ENCODE peak calls at places on chromosomes 6 and 20, in four cellular contexts. One of them, this sample, is unnamed.

GRCh38 chr6:159720708-159721107 is 6.6 kb upstream of the WTAP start:
- DNase-seq in H1: no peak
- DNase-seq in IMR-90: no peak
- DNase-seq in H9: no peak
- DNase-seq in this sample: peak

GRCh38 chr20:38791291-38791690 is 14.2 kb upstream of the PPP1R16B start:
- DNase-seq in H1: no peak
- DNase-seq in IMR-90: no peak
- DNase-seq in H9: no peak
- DNase-seq in this sample: no peak

GRCh38 chr6:80872194-80872950 is 765.9 kb downstream of the BCKDHB start:
- DNase-seq in H1: no peak
- DNase-seq in IMR-90: no peak
- DNase-seq in H9: no peak
- DNase-seq in this sample: no peak

GRCh38 chr20:43925786-43926185 is 11.1 kb downstream of the TOX2 start:
- DNase-seq in H1: no peak
- DNase-seq in IMR-90: peak
- DNase-seq in H9: no peak
- DNase-seq in this sample: no peak

GRCh38 chr6:12265795-12266194 is 24.4 kb upstream of the EDN1 start:
- DNase-seq in H1: no peak
- DNase-seq in IMR-90: peak
- DNase-seq in H9: no peak
- DNase-seq in this sample: peak

GRCh38 chr6:17869753-17870050 is 117.7 kb downstream of the KIF13A start:
- DNase-seq in H1: no peak
- DNase-seq in IMR-90: no peak
- DNase-seq in H9: no peak
- DNase-seq in this sample: no peak

GRCh38 chr20:32285621-32286334 is 8.3 kb downstream of the KIF3B start:
- DNase-seq in H1: no peak
- DNase-seq in IMR-90: peak
- DNase-seq in H9: no peak
- DNase-seq in this sample: peak

GRCh38 chr20:4791121-4791520 is 69.4 kb downstream of the PRND start:
- DNase-seq in H1: no peak
- DNase-seq in IMR-90: no peak
- DNase-seq in H9: no peak
- DNase-seq in this sample: no peak

GRCh38 chr6:74015427-74015826 is 319.4 kb downstream of the CD109 start:
- DNase-seq in H1: no peak
- DNase-seq in IMR-90: no peak
- DNase-seq in H9: no peak
- DNase-seq in this sample: no peak

GRCh38 chr6:93794161-93794560 is 374.8 kb upstream of the EPHA7 start:
- DNase-seq in H1: no peak
- DNase-seq in IMR-90: no peak
- DNase-seq in H9: no peak
- DNase-seq in this sample: no peak

GRCh38 chr6:151765444-151765886 is 42.0 kb upstream of the ESR1 start:
- DNase-seq in H1: no peak
- DNase-seq in IMR-90: peak
- DNase-seq in H9: no peak
- DNase-seq in this sample: peak

GRCh38 chr6:1310628-1311399 is 1.1 kb upstream of the FOXQ1 start:
- DNase-seq in H1: peak
- DNase-seq in IMR-90: no peak
- DNase-seq in H9: peak
- DNase-seq in this sample: peak

GRCh38 chr20:17298169-17298568 is 71.3 kb downstream of the PCSK2 start:
- DNase-seq in H1: no peak
- DNase-seq in IMR-90: no peak
- DNase-seq in H9: no peak
- DNase-seq in this sample: no peak
- H2AK5ac ChIP-seq in H1: no peak
- H2AK5ac ChIP-seq in IMR-90: no peak
- H2AK5ac ChIP-seq in H9: no peak
- H2AK5ac ChIP-seq in this sample: no peak

DNA sequence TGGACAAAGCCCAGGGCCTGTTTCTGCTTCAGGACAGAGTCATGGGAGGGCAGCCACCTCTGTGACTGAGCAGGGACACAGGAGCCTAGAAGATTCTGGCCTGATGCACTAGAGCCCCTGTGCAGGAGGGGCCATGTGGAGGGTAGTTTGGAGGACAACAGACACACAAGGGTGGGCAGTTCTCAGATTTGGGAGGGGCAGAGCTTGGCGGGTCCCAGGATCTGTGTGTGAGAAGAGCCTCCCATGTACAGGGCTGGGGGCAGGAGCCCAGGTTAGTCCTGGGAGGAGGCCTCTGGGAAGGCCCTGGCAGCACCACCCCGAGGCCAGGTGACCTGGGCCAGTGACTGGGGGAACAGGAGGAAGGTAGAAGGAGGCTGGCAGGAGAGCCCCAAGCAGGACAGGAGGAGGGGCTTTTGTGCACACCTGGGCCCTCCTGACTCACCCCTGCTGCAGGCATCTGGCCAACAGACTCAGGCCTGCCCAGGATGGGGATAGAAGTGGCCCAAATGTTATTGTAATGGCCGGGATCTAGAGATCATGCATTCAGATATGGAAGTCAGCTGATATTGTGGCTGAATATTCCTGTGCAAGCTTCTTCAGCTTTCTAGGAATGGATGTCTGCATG is 1.4 kb upstream of the ULBP3 start:
- DNase-seq in H1: no peak
- DNase-seq in IMR-90: no peak
- DNase-seq in H9: no peak
- DNase-seq in this sample: no peak
- H2AK5ac ChIP-seq in H1: no peak
- H2AK5ac ChIP-seq in IMR-90: no peak
- H2AK5ac ChIP-seq in H9: no peak
- H2AK5ac ChIP-seq in this sample: no peak

GRCh38 chr6:119138906-119139541 is 60.6 kb upstream of the FAM184A start:
- DNase-seq in H1: no peak
- DNase-seq in IMR-90: no peak
- DNase-seq in H9: no peak
- DNase-seq in this sample: no peak

GRCh38 chr6:119142051-119142450 is 63.6 kb upstream of the FAM184A start:
- DNase-seq in H1: peak
- DNase-seq in IMR-90: no peak
- DNase-seq in H9: no peak
- DNase-seq in this sample: no peak

GRCh38 chr6:119145111-119145510 is 66.6 kb upstream of the FAM184A start:
- DNase-seq in H1: peak
- DNase-seq in IMR-90: no peak
- DNase-seq in H9: no peak
- DNase-seq in this sample: no peak

GRCh38 chr6:119140471-119141165 is 62.2 kb upstream of the FAM184A start:
- DNase-seq in H1: peak
- DNase-seq in IMR-90: no peak
- DNase-seq in H9: no peak
- DNase-seq in this sample: no peak

DNA sequence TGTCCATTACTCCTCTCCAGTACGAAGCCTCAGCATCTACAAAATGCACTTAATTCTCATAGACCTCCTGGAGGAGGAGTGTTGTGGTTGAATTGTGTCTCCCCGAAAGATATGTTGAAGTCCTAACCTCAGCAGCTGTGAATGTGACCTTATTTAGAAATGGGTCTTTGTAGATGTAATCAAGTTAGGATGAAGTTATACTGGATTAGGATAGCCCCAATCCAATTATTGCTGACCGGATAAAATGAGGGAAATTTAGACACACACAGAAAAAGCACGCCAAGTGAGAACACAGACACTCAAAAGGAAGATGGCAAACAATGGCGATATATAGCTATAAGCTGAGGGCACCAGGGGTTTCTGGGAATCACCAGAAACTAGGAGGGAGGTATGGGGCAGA is 64.2 kb upstream of the FAM184A start:
- DNase-seq in H1: no peak
- DNase-seq in IMR-90: no peak
- DNase-seq in H9: no peak
- DNase-seq in this sample: no peak
- H2AK5ac ChIP-seq in H1: no peak
- H2AK5ac ChIP-seq in IMR-90: no peak
- H2AK5ac ChIP-seq in H9: no peak
- H2AK5ac ChIP-seq in this sample: no peak

GRCh38 chr20:50726955-50727791 is 4.2 kb upstream of the PARD6B start:
- DNase-seq in H1: no peak
- DNase-seq in IMR-90: no peak
- DNase-seq in H9: peak
- DNase-seq in this sample: no peak

GRCh38 chr20:50728486-50728980 is 2.8 kb upstream of the PARD6B start:
- DNase-seq in H1: no peak
- DNase-seq in IMR-90: no peak
- DNase-seq in H9: no peak
- DNase-seq in this sample: no peak

GRCh38 chr20:50728981-50729874 is 2.2 kb upstream of the PARD6B start:
- DNase-seq in H1: peak
- DNase-seq in IMR-90: no peak
- DNase-seq in H9: peak
- DNase-seq in this sample: no peak

GRCh38 chr20:50729925-50730764 is 1.2 kb upstream of the PARD6B start:
- DNase-seq in H1: no peak
- DNase-seq in IMR-90: no peak
- DNase-seq in H9: peak
- DNase-seq in this sample: peak

DNA sequence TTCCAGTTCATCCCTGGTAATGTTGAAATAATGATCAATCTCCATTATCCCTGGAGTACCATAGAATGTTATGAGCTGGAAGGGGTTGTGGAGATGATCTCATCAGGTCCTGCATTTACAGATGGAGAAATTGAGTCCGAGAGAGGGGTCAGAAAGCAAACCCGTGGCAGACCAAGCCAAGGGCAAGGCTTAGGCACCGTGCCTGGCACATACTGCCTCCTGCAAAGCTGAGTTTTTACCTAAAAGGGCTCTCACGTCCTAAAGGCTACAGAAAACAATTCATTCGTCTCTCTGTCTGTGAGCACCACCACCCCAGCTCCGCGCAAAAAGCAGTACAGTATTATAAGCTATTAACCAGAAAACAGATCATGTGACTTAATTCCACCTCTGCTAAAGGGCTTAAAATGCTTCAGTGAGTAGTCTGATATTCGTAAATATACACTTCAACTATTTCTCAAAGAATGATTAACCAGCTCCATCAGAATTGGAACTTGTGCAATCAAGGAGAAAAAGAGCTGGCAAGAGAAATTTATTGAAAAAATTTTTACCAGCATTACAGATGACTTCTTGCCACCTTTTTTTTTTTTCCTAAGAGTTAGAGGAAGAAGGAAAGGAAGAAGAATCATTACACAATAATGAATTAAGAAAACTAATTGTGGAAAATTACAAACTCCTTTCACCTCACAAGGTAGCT is 3.4 kb upstream of the PARD6B start:
- DNase-seq in H1: no peak
- DNase-seq in IMR-90: no peak
- DNase-seq in H9: peak
- DNase-seq in this sample: no peak
- H2AK5ac ChIP-seq in H1: no peak
- H2AK5ac ChIP-seq in IMR-90: peak
- H2AK5ac ChIP-seq in H9: no peak
- H2AK5ac ChIP-seq in this sample: peak

DNA sequence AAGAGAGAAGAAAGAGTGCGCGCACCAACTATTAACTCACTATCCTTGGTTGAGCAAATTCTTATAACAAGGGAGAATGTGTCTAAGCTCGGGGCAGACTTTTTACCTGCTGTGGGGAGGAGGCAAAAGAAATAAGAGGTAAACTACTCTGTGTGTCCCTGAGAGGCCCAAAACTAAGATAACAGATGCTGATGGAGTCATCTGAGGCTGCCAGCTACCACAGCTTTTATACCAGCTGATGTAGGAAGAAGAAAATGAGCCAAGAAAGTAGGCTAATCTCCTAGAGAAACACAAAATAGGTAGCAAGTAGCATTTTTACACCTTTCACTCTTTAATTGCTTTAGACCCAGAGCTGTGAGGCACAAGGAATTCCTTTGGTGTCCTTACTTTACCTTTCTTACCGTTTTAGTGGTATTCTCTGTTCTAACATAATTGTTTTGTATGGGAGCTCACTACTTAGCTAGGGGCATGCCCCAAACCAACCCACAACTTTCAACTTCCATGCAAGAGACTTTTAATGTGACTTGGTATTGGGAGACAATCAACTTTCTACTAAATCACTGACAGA is 27.8 kb upstream of the PIM1 start:
- DNase-seq in H1: no peak
- DNase-seq in IMR-90: peak
- DNase-seq in H9: no peak
- DNase-seq in this sample: peak
- H2AK5ac ChIP-seq in H1: peak
- H2AK5ac ChIP-seq in IMR-90: peak
- H2AK5ac ChIP-seq in H9: no peak
- H2AK5ac ChIP-seq in this sample: no peak

DNA sequence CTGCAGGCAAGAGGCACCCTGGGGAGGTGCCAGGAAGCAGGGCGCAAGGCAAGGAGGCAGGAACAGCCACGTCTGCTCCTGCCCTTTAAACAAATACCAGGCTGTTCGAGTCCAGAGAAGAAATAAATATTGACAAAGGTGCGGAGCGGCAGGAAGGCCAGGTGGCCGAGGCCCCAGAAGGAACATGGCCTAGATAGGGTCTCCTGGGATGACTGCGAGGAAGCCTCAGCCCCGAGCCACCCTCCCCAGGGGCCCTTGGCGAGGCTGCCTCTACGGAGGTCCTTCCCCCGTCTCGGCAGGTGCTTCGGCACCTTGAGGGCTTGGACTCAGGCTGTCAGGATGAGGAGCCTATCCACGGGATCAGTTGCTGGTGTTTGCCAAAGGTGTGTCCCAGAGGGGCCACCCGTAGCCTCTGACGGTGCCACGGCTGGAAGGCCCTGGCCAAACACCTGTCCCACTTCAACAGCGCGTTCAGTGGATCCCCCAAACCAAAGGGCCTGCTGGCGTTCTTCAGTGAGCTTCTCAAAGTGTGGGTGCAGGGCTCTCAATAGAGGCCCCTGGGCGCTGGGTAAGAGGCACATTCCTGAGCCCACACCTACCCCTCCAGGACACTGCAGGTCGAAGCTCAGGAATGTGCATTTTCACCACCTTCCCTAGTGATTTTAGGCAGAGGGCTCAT is 39.8 kb downstream of the SNX5 start:
- DNase-seq in H1: no peak
- DNase-seq in IMR-90: no peak
- DNase-seq in H9: no peak
- DNase-seq in this sample: peak
- H2AK5ac ChIP-seq in H1: no peak
- H2AK5ac ChIP-seq in IMR-90: no peak
- H2AK5ac ChIP-seq in H9: no peak
- H2AK5ac ChIP-seq in this sample: no peak